ENCODE peak calls at places on chromosomes 1 and 21, in seven cellular contexts. D is NCI-H1105; P is HS-5; X is kidney glomerular epithelial cell; B is central memory CD8-positive, alpha-beta T cell; C is retina; O is substantia nigra. M is an unnamed sample.

GRCh38 chr1:228317411-228317828 is 89.2 kb downstream of the TRIM11 start:
- DNase-seq in D (no peak), P (no peak), X (no peak), B (no peak), C (no peak), O (no peak), M (no peak)

GRCh38 chr1:184622136-184622823 is 132.4 kb downstream of the EDEM3 start:
- DNase-seq in D (peak; percentile 61), P (no peak), X (peak; percentile 59), B (no peak), C (no peak), O (no peak), M (no peak)

GRCh38 chr1:147579532-147580199 is 38.4 kb downstream of the BCL9 start:
- DNase-seq in D (no peak), P (no peak), X (peak; percentile 89), B (no peak), C (peak; percentile 16), O (no peak), M (no peak)

GRCh38 chr1:20680269-20680668 is 19.1 kb upstream of the DDOST start:
- DNase-seq in D (no peak), P (no peak), X (no peak), B (no peak), C (no peak), O (no peak), M (no peak)

GRCh38 chr1:11598461-11598860 is 55.8 kb downstream of the FBXO2 start:
- DNase-seq in D (no peak), P (peak; percentile 25), X (no peak), B (no peak), C (no peak), O (no peak), M (no peak)

GRCh38 chr1:160401972-160402795 is 1.8 kb downstream of the VANGL2 start:
- DNase-seq in D (no peak), P (no peak), X (no peak), B (no peak), C (no peak), O (no peak), M (no peak)

GRCh38 chr1:19311503-19311930 is 427 bp downstream of the AKR7A2 start:
- DNase-seq in D (peak; percentile 42), P (no peak), X (no peak), B (no peak), C (no peak), O (no peak), M (no peak)

GRCh38 chr1:184462170-184462569 is 75.3 kb downstream of the C1orf21 start:
- DNase-seq in D (no peak), P (no peak), X (no peak), B (no peak), C (no peak), O (no peak), M (no peak)

GRCh38 chr1:228452194-228453021 is 34.8 kb upstream of the RNF187 start:
- DNase-seq in D (no peak), P (no peak), X (no peak), B (no peak), C (no peak), O (no peak), M (no peak)

GRCh38 chr1:9066945-9067807 is 2.3 kb downstream of the SLC2A5 start:
- DNase-seq in D (no peak), P (peak; percentile 92), X (peak; percentile 24), B (no peak), C (no peak), O (no peak), M (no peak)

GRCh38 chr1:183812686-183813569 is 8.0 kb downstream of the RGL1 start:
- DNase-seq in D (no peak), P (no peak), X (no peak), B (no peak), C (no peak), O (no peak), M (no peak)

GRCh38 chr1:23126801-23127200 is 41.9 kb downstream of the LUZP1 start:
- DNase-seq in D (no peak), P (no peak), X (no peak), B (no peak), C (no peak), O (no peak), M (no peak)

GRCh38 chr1:183002797-183003594 is 20.2 kb upstream of the LAMC1 start:
- DNase-seq in D (no peak), P (no peak), X (no peak), B (no peak), C (no peak), O (no peak), M (no peak)

GRCh38 chr1:234887026-234887910 is 241.4 kb downstream of the TOMM20 start:
- DNase-seq in D (no peak), P (no peak), X (no peak), B (no peak), C (no peak), O (no peak), M (no peak)

GRCh38 chr1:67832737-67833594 is at the start of gene GNG12:
- DNase-seq in D (no peak), P (peak; percentile 60), X (peak; percentile 61), B (no peak), C (peak; percentile 85), O (peak; percentile 13), M (no peak)

GRCh38 chr1:11961230-11961629 is 19.0 kb upstream of the MFN2 start:
- DNase-seq in D (no peak), P (no peak), X (peak; percentile 78), B (no peak), C (no peak), O (no peak), M (no peak)

GRCh38 chr1:116457944-116458343 is 84.9 kb downstream of the ATP1A1 start:
- DNase-seq in D (no peak), P (no peak), X (no peak), B (no peak), C (no peak), O (no peak), M (no peak)

GRCh38 chr1:168092151-168092550 is 44.6 kb downstream of the GPR161 start:
- DNase-seq in D (no peak), P (no peak), X (no peak), B (no peak), C (no peak), O (no peak), M (no peak)

GRCh38 chr1:225480825-225481434 is 53.1 kb upstream of the LBR start:
- DNase-seq in D (peak; percentile 81), P (peak; percentile 3), X (peak; percentile 19), B (no peak), C (no peak), O (no peak), M (no peak)

GRCh38 chr1:47752048-47752451 is 245.1 kb downstream of the TRABD2B start:
- DNase-seq in D (no peak), P (no peak), X (no peak), B (no peak), C (no peak), O (no peak), M (no peak)

GRCh38 chr1:156475568-156476500 is 24.7 kb downstream of the MEF2D start:
- DNase-seq in D (no peak), P (no peak), X (no peak), B (no peak), C (no peak), O (no peak), M (no peak)

GRCh38 chr1:208510192-208510952 is 266.2 kb upstream of the PLXNA2 start:
- DNase-seq in D (no peak), P (peak; percentile 60), X (no peak), B (no peak), C (no peak), O (no peak), M (no peak)

GRCh38 chr1:115620453-115620852 is 21.3 kb upstream of the VANGL1 start:
- DNase-seq in D (no peak), P (no peak), X (no peak), B (no peak), C (no peak), O (no peak), M (no peak)

GRCh38 chr1:84861516-84861915 is 31.5 kb downstream of the LPAR3 start:
- DNase-seq in D (no peak), P (no peak), X (no peak), B (no peak), C (no peak), O (no peak), M (no peak)

GRCh38 chr21:36478207-36478701 is 1.7 kb downstream of the CLDN14 start:
- DNase-seq in D (no peak), P (peak; percentile 76), X (peak; percentile 73), B (no peak), C (no peak), O (no peak), M (no peak)

GRCh38 chr1:38274974-38275373 is 228.4 kb upstream of the POU3F1 start:
- DNase-seq in D (no peak), P (no peak), X (no peak), B (no peak), C (peak; percentile 44), O (no peak), M (no peak)

GRCh38 chr1:89995595-89996397 is 886 bp downstream of the ZNF326 start:
- DNase-seq in D (no peak), P (no peak), X (peak; percentile 65), B (no peak), C (peak; percentile 32), O (no peak), M (no peak)

GRCh38 chr1:228279011-228279721 is 71.3 kb downstream of the OBSCN start:
- DNase-seq in D (no peak), P (no peak), X (no peak), B (no peak), C (no peak), O (no peak), M (no peak)

GRCh38 chr1:234933475-234933874 is 195.2 kb downstream of the TOMM20 start:
- DNase-seq in D (no peak), P (no peak), X (no peak), B (no peak), C (no peak), O (no peak), M (no peak)

GRCh38 chr1:166975361-166976129 is at the start of gene ILDR2:
- DNase-seq in D (peak; percentile 48), P (no peak), X (peak; percentile 11), B (no peak), C (peak; percentile 87), O (no peak), M (no peak)

GRCh38 chr1:156025873-156026272 is 5.1 kb upstream of the SSR2 start:
- DNase-seq in D (no peak), P (no peak), X (no peak), B (no peak), C (peak; percentile 39), O (no peak), M (no peak)

GRCh38 chr1:16981269-16981849 is 939 bp upstream of the MFAP2 start:
- DNase-seq in D (no peak), P (peak; percentile 83), X (no peak), B (no peak), C (no peak), O (no peak), M (no peak)

M was measured in activated CD4-positive, CD25-positive, alpha-beta regulatory T cell.